ENCODE peak calls at places on chromosomes 12 and 14, in seven cellular contexts. U, X, G, R, Q, T and O are unnamed samples.

GRCh38 chr14:55588259-55588699 is 8.3 kb downstream of the KTN1 start:
- DNase-seq in G (no peak), U (no peak), Q (no peak), R (peak), T (no peak), X (no peak), O (no peak)

GRCh38 chr12:52082668-52082987 is 3.1 kb downstream of the SMIM41 start:
- DNase-seq in U (no peak), Q (no peak), X (no peak), T (no peak), G (no peak), R (no peak), O (no peak)

GRCh38 chr12:57513266-57513665 is 7.0 kb downstream of the DDIT3 start:
- DNase-seq in T (no peak), R (no peak), Q (no peak), G (no peak), X (no peak), U (no peak), O (no peak)

GRCh38 chr14:47009615-47010014 is 358.0 kb upstream of the RPL10L start:
- DNase-seq in U (no peak), Q (no peak), G (no peak), T (peak), R (no peak), X (no peak), O (no peak)

GRCh38 chr14:104552738-104553125 is 26.8 kb upstream of the C14orf180 start:
- DNase-seq in G (no peak), T (no peak), X (no peak), R (no peak), Q (no peak), U (no peak), O (no peak)

GRCh38 chr14:58131386-58131785 is 20.6 kb downstream of the ARMH4 start:
- DNase-seq in R (peak), Q (no peak), X (no peak), G (no peak), U (no peak), T (peak), O (no peak)

GRCh38 chr12:121128908-121129704 is 3.6 kb upstream of the P2RX7 start:
- DNase-seq in X (peak), U (peak), T (peak), G (peak), R (no peak), Q (peak), O (peak)

GRCh38 chr14:65281991-65282908 is 130.3 kb upstream of the FUT8 start:
- DNase-seq in Q (no peak), G (no peak), X (no peak), U (peak), R (peak), T (peak), O (no peak)

GRCh38 chr14:52106853-52107252 is 38.0 kb upstream of the NID2 start:
- DNase-seq in Q (no peak), R (no peak), T (no peak), U (no peak), X (no peak), G (no peak), O (no peak)

GRCh38 chr12:2959508-2960431 is 573 bp downstream of the TEAD4 start:
- DNase-seq in Q (peak), T (peak), U (peak), G (no peak), X (peak), R (peak), O (no peak)

GRCh38 chr12:31736472-31736871 is 7.7 kb upstream of the AMN1 start:
- DNase-seq in X (no peak), Q (no peak), R (peak), U (peak), G (no peak), T (no peak), O (no peak)

GRCh38 chr14:63178912-63179311 is 25.3 kb upstream of the RHOJ start:
- DNase-seq in Q (no peak), U (no peak), R (peak), X (no peak), T (no peak), G (no peak), O (no peak)

GRCh38 chr12:31874961-31875608 is 84.1 kb upstream of the RESF1 start:
- DNase-seq in T (peak), Q (peak), R (peak), X (peak), G (peak), U (peak), O (peak)

GRCh38 chr12:33245459-33245858 is 194.2 kb downstream of the SYT10 start:
- DNase-seq in T (no peak), U (no peak), Q (no peak), R (no peak), X (no peak), G (no peak), O (no peak)

GRCh38 chr14:56374421-56374820 is 205.2 kb upstream of the TMEM260 start:
- DNase-seq in T (no peak), X (no peak), Q (no peak), R (no peak), G (no peak), U (no peak), O (no peak)

GRCh38 chr12:48349471-48349870 is 1.2 kb downstream of the ZNF641 start:
- DNase-seq in U (no peak), G (no peak), R (no peak), Q (peak), X (no peak), T (no peak), O (no peak)

GRCh38 chr12:54404061-54405004 is 14.7 kb downstream of the ITGA5 start:
- DNase-seq in X (no peak), G (peak), Q (peak), R (no peak), T (peak), U (peak), O (peak)

GRCh38 chr12:120775862-120776552 is 50.4 kb downstream of the ACADS start:
- DNase-seq in G (no peak), R (peak), Q (no peak), U (no peak), T (no peak), X (no peak), O (no peak)

GRCh38 chr12:46519407-46519806 is 146.8 kb upstream of the SLC38A2 start:
- DNase-seq in G (no peak), T (no peak), R (no peak), X (no peak), Q (no peak), U (no peak), O (no peak)

GRCh38 chr12:15527201-15527782 is 205.0 kb downstream of the PTPRO start:
- DNase-seq in T (peak), G (no peak), Q (no peak), R (no peak), U (no peak), X (no peak), O (no peak)

GRCh38 chr14:97366400-97366799 is 569.2 kb downstream of the VRK1 start:
- DNase-seq in X (no peak), T (peak), Q (no peak), R (no peak), U (no peak), G (no peak), O (no peak)

GRCh38 chr14:88553886-88554457 is 835 bp downstream of the PTPN21 start:
- DNase-seq in R (peak), U (no peak), G (no peak), Q (no peak), T (peak), X (no peak), O (no peak)

GRCh38 chr12:113860059-113860820 is 105.9 kb downstream of the RBM19 start:
- DNase-seq in X (no peak), G (no peak), T (peak), R (no peak), Q (no peak), U (no peak), O (no peak)

GRCh38 chr12:109910969-109911348 is 10.9 kb downstream of the TCHP start:
- DNase-seq in U (peak), R (peak), X (no peak), G (no peak), Q (no peak), T (peak), O (no peak)

GRCh38 chr12:3161861-3162260 is 84.7 kb downstream of the TSPAN9 start:
- DNase-seq in R (no peak), X (no peak), Q (no peak), U (no peak), T (peak), G (no peak), O (no peak)

GRCh38 chr12:42409471-42409870 is 83.5 kb downstream of the PPHLN1 start:
- DNase-seq in U (no peak), T (no peak), R (no peak), X (no peak), G (no peak), Q (no peak), O (no peak)

GRCh38 chr12:82833461-82833860 is 146.8 kb downstream of the TMTC2 start:
- DNase-seq in X (no peak), G (no peak), T (no peak), Q (no peak), U (no peak), R (no peak), O (no peak)

GRCh38 chr14:33908540-33909223 is 42.2 kb downstream of the EGLN3 start:
- DNase-seq in G (no peak), T (peak), Q (no peak), X (no peak), R (no peak), U (peak), O (no peak)

GRCh38 chr14:98411154-98411553 is 860.8 kb downstream of the BCL11B start:
- DNase-seq in Q (no peak), U (no peak), G (no peak), T (no peak), R (no peak), X (no peak), O (no peak)

GRCh38 chr12:868722-869121 is 80.8 kb downstream of the RAD52 start:
- DNase-seq in Q (no peak), G (no peak), R (no peak), U (no peak), T (peak), X (no peak), O (no peak)

GRCh38 chr14:33647385-33647786 is 303.5 kb downstream of the EGLN3 start:
- DNase-seq in Q (no peak), U (no peak), G (no peak), X (no peak), R (peak), T (no peak), O (no peak)

GRCh38 chr12:124044021-124044420 is 71.0 kb downstream of the ZNF664 start:
- DNase-seq in U (no peak), R (no peak), Q (no peak), G (no peak), T (peak), X (no peak), O (no peak)

GRCh38 chr12:52601671-52602070 is 408 bp upstream of the KRT72 start:
- DNase-seq in R (no peak), G (no peak), Q (no peak), X (no peak), U (no peak), T (no peak), O (no peak)

GRCh38 chr14:96734076-96734622 is 63.0 kb upstream of the VRK1 start:
- DNase-seq in Q (no peak), G (no peak), X (no peak), U (no peak), T (no peak), R (no peak), O (no peak)

GRCh38 chr12:25829192-25829591 is 129.3 kb upstream of the RASSF8 start:
- DNase-seq in U (no peak), R (peak), G (no peak), Q (no peak), X (no peak), T (no peak), O (no peak)

GRCh38 chr12:25828188-25828587 is 130.3 kb upstream of the RASSF8 start:
- DNase-seq in R (no peak), U (no peak), X (no peak), G (no peak), Q (no peak), T (no peak), O (no peak)

GRCh38 chr12:25825494-25825893 is 133.0 kb upstream of the RASSF8 start:
- DNase-seq in X (no peak), T (peak), R (no peak), Q (no peak), G (no peak), U (no peak), O (no peak)

GRCh38 chr12:25827141-25827540 is 131.3 kb upstream of the RASSF8 start:
- DNase-seq in Q (no peak), R (no peak), T (no peak), U (no peak), X (no peak), G (no peak), O (no peak)

DNA sequence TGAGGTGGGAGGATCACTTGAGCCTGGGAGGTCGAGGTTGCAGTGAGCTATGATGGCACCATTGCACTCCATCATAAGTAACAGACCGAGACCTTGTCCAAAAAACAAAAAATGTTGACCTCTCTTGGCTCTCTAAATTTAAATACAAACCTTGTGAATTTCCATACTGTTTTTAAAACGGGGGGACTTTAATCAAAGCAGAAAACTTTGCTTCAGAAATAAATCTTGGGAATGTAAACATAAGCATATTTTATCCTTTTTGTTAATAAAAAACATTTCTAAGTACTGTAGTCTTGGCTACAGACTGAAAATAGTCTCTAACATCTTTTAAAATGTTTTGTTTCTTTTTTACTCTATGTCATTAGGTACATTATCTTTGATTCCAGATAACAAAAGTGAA is 130.7 kb upstream of the RASSF8 start:
- DNase-seq in U (no peak), X (no peak), T (no peak), G (no peak), Q (no peak), R (no peak), O (no peak)
- TF ChIP-seq CTCF in U (no peak), X (no peak), T (no peak), G (no peak), Q (no peak), R (no peak), O (no peak)

DNA sequence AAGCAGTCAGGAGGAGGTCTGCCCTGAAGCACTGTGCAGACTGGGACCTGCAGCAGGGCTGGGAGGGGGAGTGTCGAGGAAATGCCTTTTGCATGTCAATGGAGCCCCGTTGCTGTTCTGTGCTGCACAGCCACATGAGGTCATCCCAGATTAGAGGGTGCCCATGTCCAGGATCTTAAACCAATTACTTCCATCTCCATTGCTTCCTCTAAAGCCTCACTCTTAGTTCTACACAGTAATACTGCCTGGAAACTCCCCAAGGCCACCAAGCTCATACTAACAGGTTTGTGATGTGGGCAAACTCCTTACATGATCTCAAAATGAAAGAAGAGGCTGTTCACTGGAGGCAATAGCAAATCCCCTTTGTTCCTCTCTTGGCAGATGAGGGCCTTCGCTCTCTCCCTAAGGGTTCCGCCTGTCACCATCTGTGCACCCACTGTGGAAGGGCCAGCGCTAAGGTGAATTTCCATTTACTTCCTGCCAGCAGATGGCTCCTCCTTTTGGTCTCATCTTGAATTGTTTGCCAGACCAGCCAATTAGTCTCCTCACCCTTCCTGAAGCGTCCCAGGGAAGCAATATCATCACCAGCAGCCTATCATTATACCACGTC is 35.4 kb upstream of the LTA4H start:
- DNase-seq in U (peak), X (no peak), G (peak), T (peak), Q (no peak), R (peak), O (no peak)
- TF ChIP-seq CTCF in U (peak), X (no peak), G (no peak), T (peak), Q (no peak), R (no peak), O (no peak)

GRCh38 chr12:125954362-125954761 is 889.1 kb downstream of the AACS start:
- DNase-seq in T (peak), R (no peak), X (no peak), U (no peak), G (no peak), Q (no peak), O (no peak)
- TF ChIP-seq CTCF in T (no peak), R (no peak), X (no peak), U (no peak), G (no peak), Q (no peak), O (no peak)

GRCh38 chr12:125142601-125143000 is 77.4 kb downstream of the AACS start:
- DNase-seq in T (no peak), G (no peak), U (no peak), Q (no peak), X (no peak), R (no peak), O (no peak)
- TF ChIP-seq CTCF in T (no peak), G (no peak), U (no peak), Q (no peak), X (no peak), R (no peak), O (no peak)

DNA sequence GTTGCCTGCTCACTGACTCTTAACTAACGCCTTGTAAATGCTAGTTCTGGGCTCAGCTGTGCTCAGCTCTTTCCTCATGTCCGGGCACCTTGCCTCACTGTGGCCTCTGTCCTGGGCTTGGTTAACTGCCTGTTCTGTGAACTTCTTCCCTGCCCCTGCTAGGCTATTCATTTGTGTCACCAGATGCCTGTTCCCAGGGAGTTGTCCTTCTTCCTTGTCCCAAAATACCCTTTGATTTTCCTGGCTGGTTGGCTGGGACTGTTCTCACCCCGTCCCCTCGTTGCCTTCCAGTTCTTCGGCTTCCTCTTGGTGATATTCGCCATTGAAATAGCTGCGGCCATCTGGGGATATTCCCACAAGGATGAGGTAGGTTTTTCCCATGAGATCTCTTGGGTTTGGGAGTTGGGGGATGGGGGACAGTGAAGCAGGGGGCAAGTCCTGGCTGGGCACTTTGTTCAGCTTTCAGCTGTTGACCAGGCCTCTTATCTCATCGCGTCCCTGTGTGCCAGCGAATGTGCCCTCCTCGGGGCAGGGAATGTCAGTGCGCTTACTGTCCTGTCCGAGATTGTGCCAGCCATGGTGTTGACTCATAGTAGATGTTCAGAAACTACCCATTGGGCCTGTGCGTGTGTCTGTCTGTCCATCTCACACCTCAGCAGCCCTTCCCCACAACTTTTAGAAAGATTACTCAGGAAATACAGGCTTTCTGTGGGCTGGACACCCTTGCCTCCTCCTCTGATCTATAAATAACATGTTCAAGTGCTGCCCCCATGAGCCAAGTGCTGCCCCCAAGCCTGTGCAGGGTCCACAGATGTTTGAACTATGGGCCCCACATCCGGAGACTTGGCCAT is 33.1 kb downstream of the CD9 start:
- DNase-seq in T (no peak), R (no peak), U (no peak), X (peak), G (no peak), Q (no peak), O (no peak)
- TF ChIP-seq CTCF in T (no peak), R (no peak), U (no peak), X (no peak), G (no peak), Q (no peak), O (no peak)

GRCh38 chr14:72926292-72927028 is at the start of gene DCAF4:
- DNase-seq in U (peak), Q (peak), G (peak), T (peak), X (peak), R (peak), O (peak)
- TF ChIP-seq CTCF in U (no peak), Q (no peak), G (no peak), T (no peak), X (no peak), R (no peak), O (no peak)

GRCh38 chr12:29901585-29901984 is 117.8 kb upstream of the TMTC1 start:
- DNase-seq in T (peak), Q (no peak), G (no peak), X (no peak), U (peak), R (no peak), O (no peak)
- TF ChIP-seq CTCF in T (peak), Q (no peak), G (no peak), X (no peak), U (no peak), R (no peak), O (no peak)